ENCODE peak calls at places on chromosomes 2 and 18, in five cellular contexts. K, P, L, F and V are unnamed samples.

GRCh38 chr2:65056215-65056989 is at the start of gene CEP68:
- DNase-seq in K (peak), P (peak), L (peak), F (peak), V (peak)

GRCh38 chr2:60531638-60532216 is 21.7 kb downstream of the BCL11A start:
- DNase-seq in K (no peak), P (no peak), L (no peak), F (no peak), V (peak)

GRCh38 chr2:165357758-165358157 is 111.7 kb upstream of the CSRNP3 start:
- DNase-seq in K (peak), P (no peak), L (no peak), F (no peak), V (no peak)

GRCh38 chr2:218073185-218073584 is 4.1 kb downstream of the RUFY4 start:
- DNase-seq in K (no peak), P (no peak), L (no peak), F (no peak), V (no peak)

GRCh38 chr2:231397011-231397927 is 1.8 kb downstream of the B3GNT7 start:
- DNase-seq in K (no peak), P (no peak), L (no peak), F (no peak), V (no peak)

GRCh38 chr2:119645173-119645846 is 33.7 kb upstream of the TMEM177 start:
- DNase-seq in K (no peak), P (no peak), L (no peak), F (no peak), V (no peak)

GRCh38 chr2:207692206-207693065 is 19.0 kb upstream of the CCNYL1 start:
- DNase-seq in K (no peak), P (peak), L (no peak), F (peak), V (peak)

GRCh38 chr2:44330801-44331200 is 30.5 kb downstream of the PREPL start:
- DNase-seq in K (no peak), P (no peak), L (no peak), F (peak), V (no peak)

GRCh38 chr2:237090906-237091305 is 5.2 kb downstream of the COPS8 start:
- DNase-seq in K (no peak), P (no peak), L (no peak), F (no peak), V (no peak)

GRCh38 chr18:51017140-51017874 is 12.7 kb upstream of the SMAD4 start:
- DNase-seq in K (no peak), P (no peak), L (no peak), F (no peak), V (peak)

DNA sequence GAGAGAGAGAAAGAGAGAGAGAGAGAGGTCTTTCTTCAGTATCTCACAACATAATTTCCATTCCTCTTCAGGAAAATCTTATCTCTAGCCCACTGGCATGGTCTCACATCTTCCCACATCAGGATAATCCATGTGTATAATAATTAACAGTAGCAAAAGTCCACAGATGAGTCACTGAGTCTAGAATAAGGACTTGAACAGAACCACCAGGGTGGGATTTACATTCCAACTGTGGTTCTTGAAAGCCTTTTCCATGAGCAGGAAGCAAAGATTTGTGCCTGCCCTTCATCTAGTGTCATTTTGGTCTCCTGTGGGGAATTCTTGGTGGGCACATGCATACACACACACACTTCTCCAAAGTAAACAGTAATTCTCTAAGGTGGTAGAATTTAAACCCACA is 107.1 kb upstream of the TCF4 start:
- DNase-seq in K (no peak), P (no peak), L (no peak), F (no peak), V (no peak)
- TF ChIP-seq ATF2 in K (no peak), P (no peak), L (no peak), F (no peak), V (no peak)

GRCh38 chr2:86396304-86396785 is 44.8 kb upstream of the KDM3A start:
- DNase-seq in K (no peak), P (peak), L (no peak), F (peak), V (peak)
- TF ChIP-seq ATF2 in K (no peak), P (no peak), L (no peak), F (no peak), V (no peak)

GRCh38 chr2:37501121-37501520 is 156.7 kb downstream of the QPCT start:
- DNase-seq in K (no peak), P (no peak), L (no peak), F (no peak), V (no peak)
- TF ChIP-seq ATF2 in K (no peak), P (no peak), L (no peak), F (no peak), V (no peak)

DNA sequence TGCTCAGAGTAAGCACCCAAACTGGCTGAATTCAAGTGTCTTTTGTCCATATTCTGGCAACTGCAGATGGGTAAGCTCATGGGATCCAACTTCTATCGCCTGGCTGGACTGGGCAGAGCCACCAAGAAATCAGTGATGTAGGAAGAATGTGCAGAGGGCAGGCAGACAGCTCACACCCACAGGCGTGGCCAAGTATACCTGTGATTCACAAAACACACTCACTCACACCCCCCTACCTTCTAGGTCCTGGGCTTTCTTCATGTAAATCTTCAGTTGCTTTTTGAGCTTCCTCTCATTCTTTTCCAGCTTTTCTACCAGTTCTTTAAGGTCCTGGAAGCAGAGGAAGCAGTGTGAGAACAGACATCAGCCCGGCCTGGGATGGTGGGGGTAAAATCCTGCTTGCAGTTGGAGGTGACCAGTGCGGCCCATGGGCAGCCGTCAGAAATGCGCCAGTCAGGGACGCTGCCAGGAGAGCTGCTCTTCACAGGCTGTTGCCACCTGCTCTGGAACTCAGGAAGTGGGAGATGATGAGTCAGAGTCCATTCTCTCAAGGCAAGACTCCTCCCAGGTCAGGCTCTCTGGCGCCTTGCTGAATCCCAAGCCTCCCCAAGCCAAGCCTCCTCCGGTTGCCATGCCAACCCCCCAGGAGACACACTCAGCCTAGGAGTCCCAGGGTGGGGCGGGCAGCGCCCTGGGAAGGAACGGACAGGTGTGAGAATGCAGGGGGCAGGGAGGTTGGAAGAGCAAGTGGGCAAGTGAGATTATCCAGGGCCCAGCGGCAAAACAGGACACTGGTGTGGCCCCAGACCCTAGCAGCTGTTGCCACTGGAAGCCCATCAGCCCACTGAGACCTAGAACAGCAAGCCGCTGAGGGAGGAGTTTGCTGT is 36.2 kb upstream of the ACAA2 start:
- DNase-seq in K (no peak), P (peak), L (peak), F (peak), V (peak)
- TF ChIP-seq ATF2 in K (no peak), P (no peak), L (no peak), F (no peak), V (no peak)

DNA sequence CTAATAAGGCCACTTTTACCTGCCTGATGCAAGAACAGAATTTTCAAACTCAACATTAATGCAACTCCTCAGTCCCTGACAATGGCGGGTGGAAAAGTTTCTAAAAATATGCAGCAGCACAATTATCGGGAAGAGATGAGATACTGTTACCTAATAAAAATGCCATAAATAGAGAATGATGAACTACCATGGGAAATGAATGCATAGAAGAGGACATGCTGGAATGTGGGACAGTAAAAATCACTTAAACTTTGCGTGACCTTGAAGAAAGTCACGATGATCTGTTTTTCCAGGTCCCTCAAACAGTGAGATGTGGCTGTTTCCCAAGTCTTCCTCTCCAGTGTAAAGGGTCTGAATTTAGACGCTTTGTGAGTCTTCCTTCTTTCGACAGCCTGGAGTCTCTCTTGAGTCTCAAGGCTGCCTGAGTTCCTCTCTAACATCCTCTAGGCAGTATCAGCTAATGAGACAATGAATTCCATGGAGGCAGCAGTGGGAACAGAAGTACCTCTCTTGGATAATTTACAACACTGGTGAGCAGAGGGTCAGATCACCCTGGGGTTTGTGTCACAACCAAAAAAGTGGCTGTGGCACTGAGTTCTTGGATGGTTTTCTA is 1.4 kb downstream of the CLUL1 start:
- DNase-seq in K (no peak), P (no peak), L (no peak), F (no peak), V (no peak)
- TF ChIP-seq ATF2 in K (no peak), P (no peak), L (no peak), F (no peak), V (no peak)

DNA sequence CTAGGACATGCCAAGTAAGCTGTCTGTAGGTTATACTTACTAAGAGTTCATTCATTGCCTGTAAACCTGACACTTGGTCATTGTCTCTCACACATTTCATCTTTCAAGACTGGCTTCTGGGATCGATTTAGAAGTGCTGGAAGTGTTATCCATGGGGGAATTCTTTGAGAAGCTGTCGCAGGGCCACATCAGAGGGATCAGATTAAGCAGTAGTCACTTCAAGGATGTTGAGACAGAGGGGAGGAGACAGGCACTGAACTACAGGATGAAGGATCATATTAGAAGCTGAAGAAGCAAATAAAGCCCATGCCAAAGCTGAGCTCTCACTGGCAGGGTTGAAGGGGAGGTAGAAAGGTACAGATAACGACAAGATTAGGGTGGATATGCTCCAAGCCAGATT is 49.0 kb downstream of the CDK15 start:
- DNase-seq in K (no peak), P (no peak), L (no peak), F (no peak), V (no peak)
- TF ChIP-seq ATF2 in K (no peak), P (no peak), L (no peak), F (no peak), V (no peak)

GRCh38 chr18:55884498-55884897 is 296.5 kb upstream of the TCF4 start:
- DNase-seq in K (no peak), P (no peak), L (no peak), F (no peak), V (no peak)

GRCh38 chr18:55886886-55887285 is 298.9 kb upstream of the TCF4 start:
- DNase-seq in K (no peak), P (no peak), L (no peak), F (no peak), V (no peak)
- TF ChIP-seq ATF2 in K (no peak), P (no peak), L (no peak), F (no peak), V (no peak)

DNA sequence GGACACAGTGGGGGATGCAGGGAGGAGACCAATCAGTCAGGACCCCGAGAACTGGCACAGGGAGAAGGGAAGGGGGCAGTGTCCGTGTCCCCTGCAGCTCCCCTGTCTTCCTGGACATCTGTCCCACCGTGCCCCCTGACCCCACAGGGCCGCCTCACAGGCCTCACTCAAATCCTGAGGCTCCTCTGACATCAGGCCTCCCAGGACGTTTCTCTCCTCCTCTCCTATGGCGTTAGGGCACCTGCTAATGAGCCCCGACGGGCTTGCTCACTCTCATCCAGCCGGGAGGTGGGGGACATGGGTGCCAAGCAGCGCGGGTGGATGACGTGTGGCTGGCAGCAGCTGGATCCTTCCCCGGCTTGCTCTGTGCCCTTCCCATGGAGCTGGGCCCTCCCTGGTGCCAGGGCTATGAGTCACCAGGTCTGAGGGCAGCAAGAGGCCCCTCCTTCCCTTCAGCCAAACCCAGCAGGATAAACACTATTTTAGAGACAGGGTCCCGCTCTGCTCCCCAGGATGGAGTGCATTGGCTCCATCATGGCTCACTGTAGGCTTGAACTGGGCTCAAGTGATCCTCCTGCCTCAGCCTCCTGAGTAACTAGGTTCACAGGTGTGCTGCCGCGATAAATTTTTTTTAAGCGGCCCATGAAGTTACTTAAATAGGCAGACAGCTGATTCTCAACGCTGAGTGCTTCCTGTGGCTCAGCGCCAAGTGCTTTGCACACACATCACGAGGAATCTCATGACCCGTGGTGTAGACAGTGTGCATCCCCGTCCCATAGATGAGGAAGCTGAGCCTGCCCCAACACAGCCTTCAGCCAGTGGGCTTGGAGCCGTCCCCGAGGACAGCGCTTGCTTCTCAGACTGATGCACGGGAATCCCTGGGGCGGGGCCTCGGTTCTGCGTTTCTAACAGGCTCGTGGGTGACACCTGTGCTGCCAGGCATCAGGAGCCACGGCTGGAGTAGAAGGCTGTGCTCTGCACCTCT is 64.5 kb upstream of the HDAC4 start:
- DNase-seq in K (no peak), P (no peak), L (no peak), F (no peak), V (no peak)
- TF ChIP-seq ATF2 in K (no peak), P (no peak), L (no peak), F (no peak), V (no peak)

GRCh38 chr2:74036450-74037175 is 51.9 kb downstream of the TET3 start:
- DNase-seq in K (no peak), P (peak), L (no peak), F (no peak), V (no peak)

GRCh38 chr2:74041182-74041581 is 56.5 kb downstream of the TET3 start:
- DNase-seq in K (no peak), P (no peak), L (no peak), F (no peak), V (no peak)

GRCh38 chr2:74039611-74040010 is 54.9 kb downstream of the TET3 start:
- DNase-seq in K (no peak), P (no peak), L (no peak), F (no peak), V (no peak)

GRCh38 chr2:74036010-74036409 is 51.3 kb downstream of the TET3 start:
- DNase-seq in K (no peak), P (no peak), L (no peak), F (no peak), V (no peak)

GRCh38 chr2:74037379-74037860 is 52.7 kb downstream of the TET3 start:
- DNase-seq in K (peak), P (peak), L (no peak), F (no peak), V (no peak)
- TF ChIP-seq ATF2 in K (no peak), P (no peak), L (no peak), F (no peak), V (no peak)

GRCh38 chr2:7030810-7031209 is 113.6 kb downstream of the RNF144A start:
- DNase-seq in K (no peak), P (no peak), L (no peak), F (no peak), V (no peak)
- TF ChIP-seq ATF2 in K (no peak), P (no peak), L (no peak), F (no peak), V (no peak)